ENCODE peak calls at places on chromosome 17, in five cellular contexts. T is K562, C is GM12878, B is HepG2, Z is H1. P is an unnamed sample.

GRCh38 chr17:266701-267656 is 85.5 kb upstream of the DOC2B start:
- DNase-seq in T (no peak), C (no peak), B (no peak), Z (peak; percentile 40), P (no peak)

GRCh38 chr17:77313831-77314230 is 173.1 kb downstream of the SEC14L1 start:
- DNase-seq in T (no peak), C (no peak), B (no peak), Z (no peak), P (no peak)

GRCh38 chr17:31078290-31078689 is 16.5 kb upstream of the NF1 start:
- DNase-seq in T (peak; percentile 52), C (no peak), B (no peak), Z (no peak), P (no peak)

GRCh38 chr17:29567362-29568330 is 809 bp upstream of the ABHD15 start:
- DNase-seq in T (peak; percentile 85), C (no peak), B (peak; percentile 47), Z (peak; percentile 84), P (peak; percentile 74)

GRCh38 chr17:37117743-37118142 is 169.0 kb downstream of the AATF start:
- DNase-seq in T (no peak), C (no peak), B (no peak), Z (no peak), P (no peak)

GRCh38 chr17:22717211-22717610 is 1024.9 kb downstream of the KCNJ18 start:
- DNase-seq in T (no peak), C (no peak), B (no peak), Z (no peak), P (no peak)

GRCh38 chr17:68182940-68183551 is 64.8 kb upstream of the AMZ2 start:
- DNase-seq in T (no peak), C (no peak), B (peak; percentile 38), Z (no peak), P (no peak)

GRCh38 chr17:59652119-59652518 is 32.4 kb downstream of the CLTC start:
- DNase-seq in T (no peak), C (no peak), B (no peak), Z (no peak), P (no peak)

GRCh38 chr17:47324224-47325020 is 667 bp downstream of the EFCAB13 start:
- DNase-seq in T (peak; percentile 25), C (peak; percentile 53), B (no peak), Z (no peak), P (peak; percentile 61)

GRCh38 chr17:27529230-27529796 is 73.1 kb downstream of the KSR1 start:
- DNase-seq in T (peak; percentile 77), C (no peak), B (no peak), Z (no peak), P (no peak)

GRCh38 chr17:78472035-78472905 is 93.8 kb downstream of the PGS1 start:
- DNase-seq in T (no peak), C (peak; percentile 79), B (no peak), Z (no peak), P (no peak)

GRCh38 chr17:77487677-77488530 is 347.1 kb downstream of the SEC14L1 start:
- DNase-seq in T (no peak), C (no peak), B (no peak), Z (no peak), P (no peak)

GRCh38 chr17:63337579-63337978 is 108.5 kb downstream of the CYB561 start:
- DNase-seq in T (no peak), C (no peak), B (no peak), Z (no peak), P (no peak)

GRCh38 chr17:31738067-31738466 is 121.0 kb downstream of the COPRS start:
- DNase-seq in T (no peak), C (no peak), B (no peak), Z (no peak), P (no peak)

GRCh38 chr17:7466644-7467341 is 12.6 kb downstream of the ZBTB4 start:
- DNase-seq in T (peak; percentile 41), C (no peak), B (no peak), Z (no peak), P (no peak)

GRCh38 chr17:4712526-4712925 is 2.1 kb downstream of the ARRB2 start:
- DNase-seq in T (no peak), C (no peak), B (no peak), Z (no peak), P (no peak)

GRCh38 chr17:59753522-59754467 is 46.3 kb downstream of the VMP1 start:
- DNase-seq in T (peak; percentile 74), C (peak; percentile 73), B (peak; percentile 88), Z (no peak), P (no peak)

GRCh38 chr17:6666077-6666521 is 14.5 kb downstream of the C17orf100 start:
- DNase-seq in T (peak; percentile 66), C (no peak), B (peak; percentile 78), Z (peak; percentile 72), P (peak; percentile 78)

GRCh38 chr17:68509151-68510057 is 2.8 kb upstream of the PRKAR1A start:
- DNase-seq in T (no peak), C (no peak), B (peak; percentile 77), Z (no peak), P (no peak)

GRCh38 chr17:41593306-41594095 is 6.8 kb upstream of the KRT14 start:
- DNase-seq in T (no peak), C (no peak), B (no peak), Z (no peak), P (no peak)

GRCh38 chr17:77867308-77867781 is 91.2 kb upstream of the TNRC6C start:
- DNase-seq in T (no peak), C (no peak), B (no peak), Z (no peak), P (no peak)

GRCh38 chr17:73691321-73691766 is 47.1 kb upstream of the SDK2 start:
- DNase-seq in T (no peak), C (no peak), B (no peak), Z (peak; percentile 50), P (no peak)

GRCh38 chr17:39663688-39664580 is 1.2 kb upstream of the TCAP start:
- DNase-seq in T (peak; percentile 78), C (no peak), B (peak; percentile 50), Z (peak; percentile 85), P (peak; percentile 76)

GRCh38 chr17:17121162-17121561 is 78.9 kb downstream of the MPRIP start:
- DNase-seq in T (no peak), C (no peak), B (no peak), Z (no peak), P (no peak)

GRCh38 chr17:17119106-17119505 is 76.8 kb downstream of the MPRIP start:
- DNase-seq in T (no peak), C (no peak), B (no peak), Z (no peak), P (no peak)

GRCh38 chr17:17119533-17119932 is 77.3 kb downstream of the MPRIP start:
- DNase-seq in T (no peak), C (peak; percentile 11), B (no peak), Z (no peak), P (no peak)

GRCh38 chr17:17120294-17120693 is 78.0 kb downstream of the MPRIP start:
- DNase-seq in T (peak; percentile 22), C (no peak), B (no peak), Z (no peak), P (no peak)

GRCh38 chr17:17120716-17121115 is 78.5 kb downstream of the MPRIP start:
- DNase-seq in T (no peak), C (no peak), B (no peak), Z (no peak), P (no peak)
- TF ChIP-seq ATF2 in T (no peak), C (no peak), B (no peak), Z (no peak), P (no peak)

GRCh38 chr17:82103588-82104451 is 5.8 kb upstream of the FASN start:
- DNase-seq in T (peak; percentile 63), C (no peak), B (peak; percentile 90), Z (peak; percentile 76), P (peak; percentile 62)

GRCh38 chr17:82100502-82101298 is 2.7 kb upstream of the FASN start:
- DNase-seq in T (no peak), C (no peak), B (no peak), Z (no peak), P (no peak)

GRCh38 chr17:82098939-82099765 is 1.1 kb upstream of the FASN start:
- DNase-seq in T (no peak), C (no peak), B (no peak), Z (no peak), P (no peak)

GRCh38 chr17:82101301-82101715 is 3.3 kb upstream of the FASN start:
- DNase-seq in T (no peak), C (no peak), B (no peak), Z (no peak), P (no peak)

GRCh38 chr17:82101767-82102679 is 4.0 kb upstream of the FASN start:
- DNase-seq in T (no peak), C (no peak), B (peak; percentile 87), Z (no peak), P (no peak)
- TF ChIP-seq ATF2 in T (no peak), C (no peak), B (peak; percentile 53), Z (no peak), P (no peak)

GRCh38 chr17:72426948-72427760 is 306.3 kb downstream of the SOX9 start:
- DNase-seq in T (no peak), C (no peak), B (no peak), Z (no peak), P (no peak)
- TF ChIP-seq ATF2 in T (no peak), C (no peak), B (no peak), Z (no peak), P (no peak)

GRCh38 chr17:74712756-74713155 is at the start of gene CD300LF:
- DNase-seq in T (no peak), C (no peak), B (no peak), Z (no peak), P (no peak)
- TF ChIP-seq ATF2 in T (no peak), C (no peak), B (no peak), Z (no peak), P (no peak)